ENCODE peak calls at places on chromosomes 11 and 22, in five cellular contexts. L, V, F, I and B are unnamed samples.

GRCh38 chr11:100719362-100719761 is 32.3 kb downstream of the ARHGAP42 start:
- DNase-seq in I (no peak), F (no peak), L (no peak), V (peak; percentile 53), B (no peak)

GRCh38 chr11:69899957-69900821 is 81.0 kb upstream of the FGF3 start:
- DNase-seq in I (no peak), F (no peak), L (peak; percentile 33), V (peak; percentile 23), B (no peak)

GRCh38 chr11:121236115-121237001 is 56.2 kb upstream of the SC5D start:
- DNase-seq in V (peak; percentile 15), I (no peak), L (peak; percentile 55), F (no peak), B (no peak)

GRCh38 chr11:15093432-15093831 is 20.0 kb downstream of the CALCB start:
- DNase-seq in V (no peak), I (no peak), F (no peak), L (no peak), B (no peak)

GRCh38 chr11:17991799-17992433 is 20.9 kb downstream of the SERGEF start:
- DNase-seq in F (peak; percentile 53), L (no peak), V (peak; percentile 73), I (no peak), B (peak; percentile 54)

GRCh38 chr22:31029276-31029675 is 51.8 kb upstream of the SMTN start:
- DNase-seq in V (no peak), I (no peak), L (no peak), F (no peak), B (no peak)

GRCh38 chr22:47340851-47341436 is 578.5 kb downstream of the TBC1D22A start:
- DNase-seq in F (no peak), L (no peak), V (no peak), I (no peak), B (no peak)

GRCh38 chr11:69169479-69169878 is 13.7 kb downstream of the SMIM38 start:
- DNase-seq in F (no peak), I (no peak), L (no peak), V (no peak), B (no peak)

GRCh38 chr11:114026355-114026754 is 33.2 kb upstream of the ZBTB16 start:
- DNase-seq in V (peak; percentile 50), L (no peak), I (no peak), F (no peak), B (peak; percentile 57)

GRCh38 chr11:1770061-1770460 is 6.3 kb upstream of the CTSD start:
- DNase-seq in F (no peak), V (no peak), I (no peak), L (no peak), B (no peak)

GRCh38 chr11:64258946-64259532 is 7.7 kb downstream of the PLCB3 start:
- DNase-seq in F (no peak), L (no peak), I (no peak), V (no peak), B (no peak)

GRCh38 chr11:14499178-14499559 is 442 bp downstream of the COPB1 start:
- DNase-seq in F (peak; percentile 36), I (no peak), L (no peak), V (peak; percentile 30), B (peak; percentile 62)

GRCh38 chr11:33329705-33330329 is 72.6 kb downstream of the HIPK3 start:
- DNase-seq in L (peak; percentile 65), I (no peak), V (peak; percentile 82), F (peak; percentile 31), B (peak; percentile 61)

GRCh38 chr11:74282421-74282820 is 29.0 kb downstream of the P4HA3 start:
- DNase-seq in L (no peak), I (no peak), F (no peak), V (no peak), B (no peak)

GRCh38 chr22:19886605-19887250 is 32.1 kb upstream of the GNB1L start:
- DNase-seq in I (no peak), L (no peak), F (no peak), V (peak; percentile 70), B (peak; percentile 57)

GRCh38 chr11:66875376-66875775 is 18.5 kb downstream of the LRFN4 start:
- DNase-seq in V (no peak), I (no peak), F (no peak), L (no peak), B (no peak)

GRCh38 chr11:84965484-84965883 is 661.7 kb downstream of the DLG2 start:
- DNase-seq in L (no peak), V (no peak), I (no peak), F (no peak), B (no peak)

GRCh38 chr11:100910808-100911207 is 218.8 kb downstream of the PGR start:
- DNase-seq in I (no peak), V (no peak), L (no peak), F (no peak), B (no peak)

GRCh38 chr11:111231836-111232235 is 13.7 kb upstream of the POU2AF2 start:
- DNase-seq in F (no peak), I (no peak), L (no peak), V (no peak), B (no peak)

GRCh38 chr11:37988031-37988430 is 1390.0 kb upstream of the RAG2 start:
- DNase-seq in I (no peak), L (peak; percentile 42), F (no peak), V (peak; percentile 95), B (no peak)

GRCh38 chr11:62671272-62671603 is 235 bp upstream of the UQCC3 start:
- DNase-seq in V (no peak), I (no peak), L (peak; percentile 28), F (no peak), B (no peak)

GRCh38 chr11:61972112-61972795 is 4.8 kb upstream of the FTH1 start:
- DNase-seq in F (no peak), L (peak; percentile 53), V (peak; percentile 97), I (no peak), B (no peak)

GRCh38 chr11:12287374-12288211 is 89.8 kb upstream of the PARVA start:
- DNase-seq in V (peak; percentile 97), I (peak; percentile 97), L (peak; percentile 98), F (peak; percentile 74), B (no peak)

GRCh38 chr11:27592111-27592780 is 85.7 kb upstream of the LIN7C start:
- DNase-seq in I (no peak), F (no peak), V (peak; percentile 48), L (no peak), B (no peak)

GRCh38 chr11:67120881-67121710 is 2.0 kb downstream of the KDM2A start:
- DNase-seq in F (no peak), V (peak; percentile 40), I (no peak), L (peak; percentile 20), B (no peak)

GRCh38 chr11:71446942-71447688 is 1.1 kb downstream of the DHCR7 start:
- DNase-seq in F (no peak), I (no peak), V (peak; percentile 85), L (peak; percentile 61), B (no peak)

GRCh38 chr11:43556892-43557291 is 123.6 kb upstream of the HSD17B12 start:
- DNase-seq in F (no peak), V (no peak), L (no peak), I (no peak), B (no peak)

GRCh38 chr11:76701701-76702100 is 31.2 kb upstream of the LRRC32 start:
- DNase-seq in F (no peak), V (peak; percentile 70), L (peak; percentile 34), I (no peak), B (no peak)

GRCh38 chr11:23097906-23098305 is 237.6 kb upstream of the CCDC179 start:
- DNase-seq in I (no peak), V (no peak), F (no peak), L (no peak), B (no peak)

GRCh38 chr11:2318707-2319106 is 16.9 kb downstream of the TSPAN32 start:
- DNase-seq in I (no peak), V (no peak), F (no peak), L (no peak), B (no peak)

GRCh38 chr11:102241026-102241425 is 76.3 kb upstream of the BIRC3 start:
- DNase-seq in L (peak; percentile 24), V (no peak), F (no peak), I (no peak), B (no peak)

GRCh38 chr22:42202048-42202447 is 68.4 kb downstream of the TCF20 start:
- DNase-seq in F (no peak), V (no peak), I (no peak), L (no peak), B (no peak)

GRCh38 chr22:22887621-22888503 is at the start of gene IGLL5:
- DNase-seq in L (no peak), I (no peak), V (no peak), F (no peak), B (no peak)

GRCh38 chr11:43212279-43212678 is 99.5 kb upstream of the API5 start:
- DNase-seq in I (no peak), L (no peak), F (no peak), V (no peak), B (no peak)

DNA sequence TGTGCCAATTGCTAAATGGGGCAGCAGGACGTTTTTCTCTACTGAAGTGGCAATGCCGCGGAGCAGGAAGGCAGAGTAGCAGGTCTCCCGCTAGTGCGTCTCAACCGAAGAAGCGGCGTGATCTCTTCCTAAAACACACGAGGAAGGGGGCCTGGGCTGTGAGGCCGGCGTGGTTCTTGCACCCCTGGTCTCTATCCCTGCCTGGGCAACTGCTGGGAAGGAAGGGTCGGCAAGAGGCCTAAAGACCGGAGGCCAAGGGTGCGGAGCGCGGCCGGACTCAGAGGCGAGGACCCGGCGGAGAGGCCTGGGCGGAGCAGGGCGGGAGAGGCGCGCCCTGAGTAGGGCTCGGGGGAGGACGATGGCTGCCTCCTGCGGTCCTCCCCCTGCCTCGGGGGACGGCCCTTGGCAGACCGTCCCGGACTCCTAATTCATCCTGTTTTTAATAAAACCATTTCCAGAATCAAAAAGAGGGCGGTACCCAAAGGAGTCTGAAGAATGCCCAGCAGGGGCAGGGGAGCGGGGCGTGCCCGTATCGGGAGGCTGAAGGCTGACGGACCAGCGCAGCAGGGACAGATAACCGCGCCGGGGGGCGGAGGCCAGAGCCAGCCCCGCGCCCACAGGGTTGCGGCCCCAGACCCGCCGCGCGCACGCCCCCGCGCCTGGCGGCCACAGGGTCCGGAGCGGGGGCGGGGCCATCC is 559 bp upstream of the APLP2 start:
- DNase-seq in L (peak; percentile 70), F (peak; percentile 47), V (peak; percentile 95), I (no peak), B (peak; percentile 45)
- TF ChIP-seq CTCF in L (peak; percentile 43), F (no peak), V (no peak), I (peak; percentile 15), B (no peak)

GRCh38 chr11:57619331-57619730 is 21.8 kb downstream of the SERPING1 start:
- DNase-seq in V (no peak), F (no peak), L (no peak), I (no peak), B (no peak)
- TF ChIP-seq CTCF in V (peak; percentile 17), F (peak; percentile 21), L (peak; percentile 25), I (no peak), B (no peak)

GRCh38 chr11:46522682-46523281 is 71.0 kb downstream of the AMBRA1 start:
- DNase-seq in I (no peak), F (no peak), L (no peak), V (no peak), B (no peak)
- TF ChIP-seq CTCF in I (no peak), F (no peak), L (no peak), V (no peak), B (no peak)

GRCh38 chr11:87185228-87185627 is 147.5 kb downstream of the TMEM135 start:
- DNase-seq in I (no peak), L (no peak), F (no peak), V (no peak), B (no peak)

DNA sequence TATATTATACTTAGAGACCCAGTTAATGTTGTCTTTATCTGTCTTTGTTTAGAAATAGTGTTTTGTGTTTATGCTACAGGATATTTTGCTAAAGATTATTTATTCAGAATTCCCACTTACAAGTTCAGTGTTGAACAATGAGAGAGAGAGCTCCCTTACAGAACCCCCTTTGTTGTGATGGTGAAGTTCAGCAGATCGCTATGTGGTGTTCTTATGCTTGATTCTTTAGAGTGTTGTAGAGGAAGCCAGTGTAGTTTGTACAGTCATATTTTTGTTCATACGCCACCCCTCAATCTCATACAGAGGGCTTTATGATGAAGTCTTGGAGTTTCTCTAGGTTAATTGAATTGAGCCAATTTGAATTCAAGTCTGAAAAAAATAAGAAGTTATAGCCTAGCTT is 150.2 kb downstream of the TMEM135 start:
- DNase-seq in I (no peak), L (no peak), V (no peak), F (no peak), B (no peak)
- TF ChIP-seq CTCF in I (no peak), L (no peak), V (no peak), F (no peak), B (no peak)